ENCODE peak calls at places on chromosomes 6 and 20, in six cellular contexts. V is K562, M is HepG2, A is A549, J is endothelial cell of umbilical vein, K is GM12878. G is an unnamed sample.

GRCh38 chr20:62637110-62637509 is 5.2 kb upstream of the SLCO4A1 start:
- DNase-seq in K (no peak), J (no peak), M (no peak), A (no peak), V (no peak), G (no peak)

GRCh38 chr6:7146079-7146828 is 38.5 kb downstream of the RREB1 start:
- DNase-seq in K (no peak), M (peak; percentile 84), V (peak; percentile 70), J (peak; percentile 64), A (no peak), G (peak; percentile 95)

GRCh38 chr6:31639449-31639861 is 13.0 kb downstream of the BAG6 start:
- DNase-seq in V (no peak), J (no peak), M (no peak), A (no peak), K (no peak), G (peak; percentile 39)

GRCh38 chr6:3825331-3825831 is 23.8 kb upstream of the FAM50B start:
- DNase-seq in K (no peak), J (peak; percentile 93), V (peak; percentile 32), M (peak; percentile 77), A (peak; percentile 40), G (no peak)

GRCh38 chr20:41052742-41053419 is 24.3 kb downstream of the TOP1 start:
- DNase-seq in A (no peak), M (no peak), V (no peak), K (no peak), J (peak; percentile 64), G (no peak)

GRCh38 chr20:59105581-59105980 is 58.0 kb upstream of the ZNF831 start:
- DNase-seq in K (no peak), A (no peak), J (no peak), M (no peak), V (no peak), G (no peak)

GRCh38 chr6:44530209-44530909 is 142.9 kb downstream of the CDC5L start:
- DNase-seq in M (no peak), K (no peak), V (no peak), A (no peak), J (no peak), G (no peak)

GRCh38 chr6:31896856-31897611 is 464 bp downstream of the EHMT2 start:
- DNase-seq in K (no peak), J (no peak), A (no peak), V (no peak), M (no peak), G (peak; percentile 29)

GRCh38 chr6:25156123-25156522 is 123.1 kb upstream of the CARMIL1 start:
- DNase-seq in K (no peak), V (no peak), J (no peak), M (no peak), A (no peak), G (no peak)

GRCh38 chr6:167993831-167994230 is 3.6 kb upstream of the KIF25 start:
- DNase-seq in M (no peak), V (no peak), J (no peak), K (no peak), A (no peak), G (no peak)

GRCh38 chr6:133817460-133818047 is 71.4 kb upstream of the TCF21 start:
- DNase-seq in V (peak; percentile 61), J (no peak), K (no peak), M (peak; percentile 34), A (no peak), G (peak; percentile 28)

GRCh38 chr6:128403618-128404444 is 116.6 kb downstream of the PTPRK start:
- DNase-seq in V (no peak), K (no peak), M (no peak), A (no peak), J (no peak), G (no peak)

GRCh38 chr6:170535002-170535401 is 18.1 kb downstream of the PSMB1 start:
- DNase-seq in A (no peak), J (no peak), M (no peak), K (no peak), V (no peak), G (no peak)

GRCh38 chr6:39464067-39464466 is 141.6 kb upstream of the KCNK16 start:
- DNase-seq in A (no peak), M (no peak), K (no peak), J (no peak), V (no peak), G (no peak)

GRCh38 chr20:21270806-21271205 is 32.3 kb upstream of the XRN2 start:
- DNase-seq in K (no peak), A (no peak), M (no peak), V (no peak), J (no peak), G (no peak)

GRCh38 chr6:79949235-79949634 is 1.9 kb upstream of the ELOVL4 start:
- DNase-seq in M (peak; percentile 79), A (peak; percentile 85), J (peak; percentile 53), K (peak; percentile 7), V (peak; percentile 85), G (peak; percentile 85)

GRCh38 chr6:170160031-170160627 is 130.7 kb downstream of the DLL1 start:
- DNase-seq in J (no peak), A (no peak), M (no peak), K (no peak), V (no peak), G (no peak)

GRCh38 chr6:11637266-11637665 is 99.7 kb downstream of the TMEM170B start:
- DNase-seq in M (no peak), A (no peak), K (no peak), J (no peak), V (no peak), G (no peak)

GRCh38 chr6:25342784-25343183 is 63.6 kb downstream of the CARMIL1 start:
- DNase-seq in V (no peak), M (no peak), J (peak; percentile 63), K (no peak), A (peak; percentile 4), G (no peak)

GRCh38 chr6:98946877-98947410 is 802 bp downstream of the FBXL4 start:
- DNase-seq in V (peak; percentile 32), K (no peak), A (peak; percentile 18), J (no peak), M (no peak), G (peak; percentile 49)

GRCh38 chr6:29708432-29709177 is 14.6 kb upstream of the HLA-F start:
- DNase-seq in A (no peak), J (no peak), M (no peak), K (peak; percentile 43), V (no peak), G (no peak)

GRCh38 chr6:7726416-7727149 is 684 bp downstream of the BMP6 start:
- DNase-seq in V (no peak), A (peak; percentile 45), K (no peak), J (no peak), M (no peak), G (peak; percentile 26)

GRCh38 chr6:100460650-100461204 is 4.0 kb downstream of the SIM1 start:
- DNase-seq in M (no peak), K (no peak), A (peak; percentile 37), V (no peak), J (peak; percentile 51), G (peak; percentile 27)
- TF ChIP-seq CTCF in M (no peak), K (peak; percentile 25), A (peak; percentile 58), V (peak; percentile 26), J (peak; percentile 46), G (peak; percentile 37)

GRCh38 chr6:13766201-13766634 is 48.1 kb downstream of the MCUR1 start:
- DNase-seq in K (no peak), M (no peak), A (no peak), V (no peak), J (no peak), G (peak; percentile 28)
- TF ChIP-seq MYC in K (no peak), M (no peak), A (no peak), V (no peak), J (no peak), G (no peak)

GRCh38 chr6:83517500-83517899 is 5.2 kb downstream of the PRSS35 start:
- DNase-seq in V (no peak), A (no peak), M (no peak), J (no peak), K (no peak), G (no peak)

GRCh38 chr6:83514877-83515466 is 2.6 kb downstream of the PRSS35 start:
- DNase-seq in V (peak; percentile 67), K (peak; percentile 30), J (peak; percentile 75), A (peak; percentile 57), M (peak; percentile 29), G (peak; percentile 75)

DNA sequence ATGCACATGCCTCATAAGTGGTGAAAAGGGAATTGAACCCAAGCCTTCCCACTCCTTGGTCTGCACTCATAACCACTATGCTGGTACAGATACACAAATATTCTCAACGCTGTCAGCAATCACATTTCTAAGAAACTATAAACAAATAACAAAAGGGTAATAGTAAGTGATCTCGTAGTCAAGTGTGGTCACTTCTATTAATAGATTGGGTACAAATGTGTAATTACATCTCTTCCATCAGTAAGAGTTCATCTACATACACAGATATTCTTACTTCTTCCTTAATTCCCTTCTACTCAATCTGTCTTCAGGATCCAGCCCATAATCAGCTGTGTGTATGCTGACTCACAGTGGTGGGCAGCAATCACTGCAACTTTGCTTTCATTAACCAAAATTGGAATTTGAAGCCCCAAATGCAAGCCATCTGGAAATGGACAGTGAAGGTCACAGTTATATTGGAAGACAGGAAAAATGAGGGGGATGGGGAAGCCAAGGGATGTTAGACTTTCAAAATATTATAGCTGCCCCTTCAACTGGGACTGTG is 6.7 kb downstream of the PRSS35 start:
- DNase-seq in V (no peak), J (peak; percentile 9), A (peak; percentile 4), M (no peak), K (no peak), G (peak; percentile 26)
- TF ChIP-seq CTCF in V (peak; percentile 37), J (no peak), A (peak; percentile 14), M (no peak), K (no peak), G (peak; percentile 37)

GRCh38 chr6:84052204-84052882 is 18.8 kb downstream of the MRAP2 start:
- DNase-seq in V (peak; percentile 84), A (no peak), J (peak; percentile 70), M (peak; percentile 35), K (no peak), G (peak; percentile 5)
- TF ChIP-seq MYC in V (no peak), A (no peak), J (no peak), M (no peak), K (no peak), G (no peak)

DNA sequence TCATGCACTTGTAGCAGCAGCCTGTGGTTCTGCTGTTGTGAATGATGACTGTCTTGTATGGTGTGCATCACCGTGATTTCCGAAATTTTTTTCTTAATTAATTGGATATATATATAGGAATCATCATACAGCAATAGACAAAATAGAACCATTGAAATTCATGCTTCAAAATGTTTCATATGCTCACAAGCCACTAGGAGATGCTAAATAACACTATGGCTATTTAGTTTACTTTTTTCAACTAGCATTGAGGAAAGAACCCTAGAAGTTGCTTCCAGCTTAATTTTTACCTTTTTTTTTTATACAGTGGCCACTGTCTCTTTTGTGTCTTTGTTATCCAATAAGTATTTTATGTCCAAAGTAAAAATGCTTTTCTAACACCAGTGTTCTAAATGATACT is 485.4 kb downstream of the CDKAL1 start:
- DNase-seq in K (no peak), A (no peak), J (peak; percentile 24), V (no peak), M (no peak), G (no peak)
- TF ChIP-seq CTCF in K (peak; percentile 6), A (no peak), J (no peak), V (peak; percentile 19), M (no peak), G (no peak)

DNA sequence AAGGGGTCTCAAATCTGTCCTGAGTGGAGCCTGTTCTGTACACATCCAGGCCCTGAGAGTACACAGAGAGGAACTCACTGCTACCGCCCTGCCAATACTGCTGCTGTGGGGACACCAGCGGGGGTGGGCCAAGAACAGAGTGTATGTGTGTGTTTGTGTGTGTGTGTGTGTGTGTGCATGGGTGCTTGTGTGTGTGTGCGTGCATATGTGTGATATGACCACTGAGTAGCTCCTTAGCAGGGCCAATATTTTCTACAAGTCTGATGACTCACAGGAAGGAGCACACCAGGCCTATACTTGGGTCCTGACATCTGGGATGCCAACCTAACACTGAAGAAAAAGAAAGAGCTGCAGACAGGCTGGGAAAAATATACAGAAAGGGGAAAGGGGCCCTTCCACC is 1.4 kb downstream of the RAET1E start:
- DNase-seq in V (no peak), A (no peak), K (no peak), J (peak; percentile 18), M (no peak), G (no peak)
- TF ChIP-seq MYC in V (no peak), A (no peak), K (no peak), J (no peak), M (no peak), G (no peak)